ENCODE peak calls at places on chromosomes 16 and 17, in six cellular contexts. E is Peyer's patch, W is left ventricle myocardium inferior, H is tibial artery, M is ovary, G is HepG2. L is an unnamed sample. For H3K4me1, the result is how much of the 10 kb centered on the place peaks cover.

GRCh38 chr16:16021020-16021419 is 71.6 kb downstream of the ABCC1 start:
- DNase-seq in E (no peak), W (no peak), H (no peak), M (no peak), G (no peak), L (no peak)

GRCh38 chr17:59491353-59492090 is 73.9 kb upstream of the DHX40 start:
- DNase-seq in E (no peak), W (no peak), H (no peak), M (no peak), G (no peak), L (no peak)

GRCh38 chr17:34384822-34385605 is 22.0 kb upstream of the CCL1 start:
- DNase-seq in E (no peak), W (no peak), H (no peak), M (no peak), G (no peak), L (no peak)

GRCh38 chr17:77465358-77466041 is 324.7 kb downstream of the SEC14L1 start:
- DNase-seq in E (peak), W (peak), H (peak), M (no peak), G (no peak), L (peak)

GRCh38 chr17:4440690-4441686 is 7.2 kb downstream of the SPNS3 start:
- DNase-seq in E (no peak), W (no peak), H (no peak), M (peak), G (no peak), L (no peak)

GRCh38 chr17:44547625-44548297 is 9.5 kb upstream of the FZD2 start:
- DNase-seq in E (no peak), W (no peak), H (peak), M (no peak), G (no peak), L (no peak)

GRCh38 chr17:33124871-33125551 is 133.4 kb downstream of the SPACA3 start:
- DNase-seq in E (no peak), W (no peak), H (no peak), M (no peak), G (no peak), L (no peak)

GRCh38 chr16:7362231-7362630 is 29.6 kb downstream of the RBFOX1 start:
- DNase-seq in E (no peak), W (no peak), H (no peak), M (no peak), G (no peak), L (no peak)

GRCh38 chr16:66888647-66889615 is 8.6 kb downstream of the PDP2 start:
- DNase-seq in E (no peak), W (no peak), H (no peak), M (no peak), G (no peak), L (no peak)

GRCh38 chr17:64707077-64707591 is 45.0 kb upstream of the SMURF2 start:
- DNase-seq in E (peak), W (peak), H (peak), M (peak), G (peak), L (peak)

GRCh38 chr17:38554430-38555350 is 51.1 kb downstream of the SRCIN1 start:
- DNase-seq in E (no peak), W (no peak), H (no peak), M (no peak), G (no peak), L (no peak)

GRCh38 chr17:6077746-6078145 is 7.6 kb downstream of the WSCD1 start:
- DNase-seq in E (no peak), W (no peak), H (no peak), M (no peak), G (no peak), L (no peak)

GRCh38 chr17:357634-358033 is 5.0 kb upstream of the RPH3AL start:
- DNase-seq in E (no peak), W (no peak), H (no peak), M (no peak), G (no peak), L (no peak)

GRCh38 chr16:89938636-89938885 is 10.0 kb upstream of the DEF8 start:
- DNase-seq in E (no peak), W (no peak), H (no peak), M (no peak), G (no peak), L (no peak)

GRCh38 chr17:66855204-66855603 is 20.3 kb downstream of the CACNG5 start:
- DNase-seq in E (no peak), W (no peak), H (no peak), M (no peak), G (no peak), L (no peak)

GRCh38 chr17:37092041-37092440 is 143.3 kb downstream of the AATF start:
- DNase-seq in E (peak), W (no peak), H (no peak), M (no peak), G (peak), L (no peak)

GRCh38 chr17:17750881-17751280 is 69.6 kb downstream of the RAI1 start:
- DNase-seq in E (peak), W (no peak), H (no peak), M (no peak), G (no peak), L (no peak)

GRCh38 chr17:32875904-32876413 is 965 bp downstream of the MYO1D start:
- DNase-seq in E (no peak), W (no peak), H (no peak), M (no peak), G (no peak), L (no peak)

GRCh38 chr16:84368327-84368996 is at the start of gene ATP2C2:
- DNase-seq in E (peak), W (no peak), H (no peak), M (no peak), G (no peak), L (peak)

GRCh38 chr16:13997933-13998332 is 73.2 kb upstream of the MRTFB start:
- DNase-seq in E (peak), W (no peak), H (no peak), M (no peak), G (peak), L (no peak)

GRCh38 chr17:73952136-73952497 is 251.4 kb upstream of the RPL38 start:
- DNase-seq in E (no peak), W (no peak), H (no peak), M (no peak), G (no peak), L (no peak)

GRCh38 chr17:78779848-78780247 is 2.2 kb downstream of the CYTH1 start:
- DNase-seq in E (peak), W (no peak), H (no peak), M (no peak), G (no peak), L (no peak)

GRCh38 chr17:48841395-48841831 is 10.6 kb downstream of the CALCOCO2 start:
- DNase-seq in E (peak), W (no peak), H (no peak), M (peak), G (no peak), L (no peak)

GRCh38 chr16:265711-266110 is 10.0 kb downstream of the RGS11 start:
- DNase-seq in E (peak), W (no peak), H (no peak), M (no peak), G (no peak), L (no peak)

GRCh38 chr16:88686439-88687253 is at the start of gene SNAI3:
- DNase-seq in E (peak), W (peak), H (peak), M (peak), G (peak), L (peak)

GRCh38 chr16:77882359-77882758 is 94.0 kb downstream of the VAT1L start:
- DNase-seq in E (no peak), W (no peak), H (no peak), M (no peak), G (no peak), L (no peak)

GRCh38 chr17:48499743-48500434 is 30.9 kb downstream of the HOXB1 start:
- DNase-seq in E (no peak), W (no peak), H (no peak), M (no peak), G (no peak), L (no peak)

GRCh38 chr17:69672924-69673323 is 258.4 kb downstream of the MAP2K6 start:
- DNase-seq in E (no peak), W (no peak), H (no peak), M (no peak), G (no peak), L (no peak)

GRCh38 chr16:27745348-27745747 is 195.4 kb downstream of the KATNIP start:
- DNase-seq in E (no peak), W (no peak), H (no peak), M (no peak), G (peak), L (no peak)

GRCh38 chr17:6088141-6088540 is 18.0 kb downstream of the WSCD1 start:
- DNase-seq in E (no peak), W (no peak), H (no peak), M (no peak), G (no peak), L (no peak)

DNA sequence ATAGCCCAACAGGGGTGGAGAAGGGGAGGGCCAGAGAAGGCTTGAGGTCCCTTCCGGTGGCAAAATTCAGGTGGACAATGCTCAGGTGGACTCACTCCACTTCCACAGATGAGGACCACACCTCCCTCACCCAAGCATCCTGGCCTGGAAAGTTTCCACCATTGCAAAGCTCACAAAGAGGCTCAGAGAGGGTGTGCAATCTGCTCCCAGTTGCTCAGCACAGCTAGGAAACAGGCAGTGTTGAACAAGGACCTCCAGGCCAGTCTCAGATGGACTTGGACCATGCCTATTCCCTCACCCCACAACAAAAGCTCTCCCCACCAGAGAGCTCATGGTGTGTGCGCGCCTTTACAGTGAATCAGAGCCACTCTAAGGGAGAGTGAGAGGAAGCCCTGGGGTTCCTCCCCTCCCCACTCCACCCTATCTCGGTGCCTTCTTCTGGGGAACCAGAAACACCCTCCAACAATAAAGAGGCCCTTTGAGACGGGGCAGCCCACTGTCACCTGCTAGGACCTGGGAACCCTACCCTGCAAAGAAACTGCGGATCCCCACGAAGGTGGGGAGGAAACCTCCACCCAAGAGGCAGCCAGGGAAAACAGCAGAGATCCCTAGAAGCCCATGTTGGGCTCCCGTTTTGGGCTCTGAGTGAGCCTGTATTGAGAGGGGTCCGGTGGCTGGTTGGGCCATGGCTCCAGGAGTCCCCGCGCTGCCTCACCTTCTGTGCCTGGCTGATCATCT is 1.6 kb downstream of the FAM83G start:
- DNase-seq in E (no peak), W (no peak), H (no peak), M (no peak), G (no peak), L (peak)
- H3K27ac ChIP-seq in E (no peak), W (no peak), H (peak), M (no peak), G (peak), L (no peak)

DNA sequence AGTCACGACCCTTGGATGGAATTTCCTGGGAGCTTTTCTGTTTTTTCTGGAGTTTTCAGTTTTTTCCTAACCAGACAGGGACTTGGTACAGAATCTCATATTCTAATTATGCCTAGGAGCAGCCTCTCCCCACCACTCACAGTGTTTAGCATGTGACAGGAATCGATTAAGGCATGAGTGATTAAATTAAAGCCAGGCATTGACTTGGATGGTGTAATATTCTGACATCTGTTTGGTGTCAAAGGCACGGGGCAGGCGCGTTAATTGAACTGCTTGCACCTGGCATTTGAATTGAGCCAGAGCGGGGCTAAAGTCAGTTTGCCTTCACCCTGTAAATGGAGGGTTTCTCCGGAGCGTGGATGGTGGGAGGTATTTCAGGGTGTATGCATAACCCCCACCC is 11.9 kb downstream of the MAPT start:
- DNase-seq in E (no peak), W (no peak), H (no peak), M (no peak), G (no peak), L (no peak)
- H3K4me1 ChIP-seq in E (under half), W (under half), H (under half), M (under half), G (under half), L (under half)

GRCh38 chr16:82070656-82071369 is 35.8 kb downstream of the HSD17B2 start:
- DNase-seq in E (no peak), W (no peak), H (no peak), M (no peak), G (no peak), L (no peak)

GRCh38 chr16:82063456-82064082 is 28.5 kb downstream of the HSD17B2 start:
- DNase-seq in E (no peak), W (no peak), H (no peak), M (no peak), G (peak), L (no peak)

GRCh38 chr16:82071421-82071820 is 36.4 kb downstream of the HSD17B2 start:
- DNase-seq in E (no peak), W (no peak), H (no peak), M (no peak), G (no peak), L (no peak)

GRCh38 chr16:82067810-82068325 is 32.8 kb downstream of the HSD17B2 start:
- DNase-seq in E (no peak), W (no peak), H (no peak), M (no peak), G (no peak), L (no peak)

GRCh38 chr16:82067042-82067809 is 32.2 kb downstream of the HSD17B2 start:
- DNase-seq in E (no peak), W (no peak), H (no peak), M (no peak), G (peak), L (no peak)
- H3K27ac ChIP-seq in E (no peak), W (no peak), H (no peak), M (no peak), G (peak), L (no peak)

DNA sequence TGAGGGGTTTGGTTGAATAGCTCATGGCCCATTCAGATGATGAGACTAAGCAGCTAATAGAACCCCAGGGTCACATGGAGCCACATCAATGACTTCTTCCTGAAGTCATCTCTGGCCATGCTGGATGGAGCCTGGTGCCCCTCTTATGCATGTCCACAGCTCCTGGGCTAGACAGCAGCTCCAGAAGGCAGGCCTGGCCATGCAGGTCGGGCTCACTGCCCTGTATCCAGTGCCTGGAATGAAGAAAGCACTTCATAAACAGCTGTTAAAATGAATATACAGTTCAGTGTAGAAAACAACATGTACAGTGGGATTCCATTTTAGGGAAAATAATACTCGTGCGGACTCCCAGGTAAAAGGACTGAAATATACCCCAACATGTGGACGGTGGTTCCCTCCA is 73.9 kb downstream of the GNAO1 start:
- DNase-seq in E (no peak), W (no peak), H (no peak), M (no peak), G (no peak), L (no peak)
- H3K4me1 ChIP-seq in E (under half), W (half or more), H (under half), M (under half), G (under half), L (under half)

GRCh38 chr16:68298907-68299515 is 11.7 kb downstream of the SLC7A6OS start:
- DNase-seq in E (no peak), W (peak), H (peak), M (no peak), G (peak), L (no peak)

GRCh38 chr16:68296693-68297092 is 14.1 kb downstream of the SLC7A6OS start:
- DNase-seq in E (no peak), W (no peak), H (no peak), M (no peak), G (no peak), L (no peak)

GRCh38 chr16:68297908-68298307 is 12.8 kb downstream of the SLC7A6OS start:
- DNase-seq in E (no peak), W (no peak), H (no peak), M (no peak), G (no peak), L (no peak)

GRCh38 chr16:68299571-68300453 is 10.9 kb downstream of the SLC7A6OS start:
- DNase-seq in E (no peak), W (no peak), H (no peak), M (no peak), G (no peak), L (no peak)

DNA sequence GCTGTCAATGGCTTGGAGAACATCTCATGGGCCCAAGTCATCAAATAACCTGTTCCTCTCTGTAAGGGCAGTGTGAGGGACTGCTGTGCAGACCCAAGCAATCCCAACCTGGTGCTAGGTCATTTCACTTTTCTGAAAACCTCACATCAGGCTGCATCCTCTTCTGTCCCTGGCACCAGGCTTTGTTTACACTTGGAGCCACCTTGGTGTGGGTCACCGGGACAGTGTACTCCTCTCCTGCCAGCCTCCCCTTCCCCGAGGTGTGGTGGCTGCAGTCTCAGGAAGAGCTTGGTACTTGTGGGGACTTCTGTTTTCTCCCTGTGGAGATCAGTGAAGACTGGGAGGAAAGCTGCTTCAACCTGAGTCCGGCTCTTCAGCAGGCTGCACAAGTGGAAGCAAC is 12.4 kb downstream of the SLC7A6OS start:
- DNase-seq in E (no peak), W (no peak), H (no peak), M (no peak), G (no peak), L (no peak)
- H3K27ac ChIP-seq in E (no peak), W (peak), H (peak), M (no peak), G (peak), L (no peak)

GRCh38 chr17:28042721-28043291 is 329 bp downstream of the NLK start:
- DNase-seq in E (no peak), W (no peak), H (no peak), M (no peak), G (no peak), L (peak)
- H3K4me1 ChIP-seq in E (under half), W (half or more), H (under half), M (under half), G (half or more), L (half or more)

GRCh38 chr17:83173997-83174858 is 94.8 kb downstream of the METRNL start:
- DNase-seq in E (peak), W (no peak), H (no peak), M (no peak), G (peak), L (peak)
- H3K27ac ChIP-seq in E (no peak), W (no peak), H (no peak), M (no peak), G (no peak), L (no peak)

L was measured in left lung.